ENCODE peak calls at places on chromosome 13, in seven cellular contexts. W is astrocyte, V is fibroblast of pulmonary artery, R is left ventricle myocardium inferior, Q is mucosa of descending colon, G is uterus, N is RWPE2. C is an unnamed sample.

GRCh38 chr13:25329706-25330105 is 28.3 kb downstream of the NUP58 start:
- DNase-seq in G (no peak), N (no peak), R (no peak), V (peak), W (peak), Q (no peak), C (no peak)

GRCh38 chr13:66519259-66519658 is 710.9 kb downstream of the PCDH9 start:
- DNase-seq in R (no peak), V (no peak), G (no peak), N (no peak), W (no peak), Q (no peak), C (no peak)

GRCh38 chr13:43153436-43154082 is 130.2 kb downstream of the DNAJC15 start:
- DNase-seq in N (peak), R (no peak), Q (no peak), G (no peak), V (peak), W (peak), C (no peak)

GRCh38 chr13:70623260-70623659 is 515.0 kb upstream of the KLHL1 start:
- DNase-seq in N (no peak), G (no peak), W (peak), Q (no peak), R (no peak), V (peak), C (no peak)

GRCh38 chr13:52832268-52832667 is 16.2 kb downstream of the PCDH8 start:
- DNase-seq in V (no peak), W (no peak), Q (no peak), G (no peak), N (no peak), R (no peak), C (no peak)

GRCh38 chr13:50519866-50520265 is 323.6 kb downstream of the DLEU7 start:
- DNase-seq in W (no peak), Q (no peak), G (no peak), R (no peak), V (peak), N (no peak), C (no peak)

GRCh38 chr13:82747948-82748347 is 1134.3 kb downstream of the SLITRK1 start:
- DNase-seq in G (no peak), W (peak), Q (no peak), N (no peak), V (peak), R (no peak), C (no peak)

GRCh38 chr13:100550433-100550832 is 38.2 kb downstream of the GGACT start:
- DNase-seq in N (no peak), G (peak), V (peak), R (peak), W (peak), Q (no peak), C (no peak)

GRCh38 chr13:21481359-21481758 is 22.3 kb upstream of the ZDHHC20 start:
- DNase-seq in W (no peak), G (no peak), V (no peak), R (no peak), Q (no peak), N (no peak), C (no peak)

GRCh38 chr13:34620073-34620858 is 321.8 kb upstream of the NBEA start:
- DNase-seq in V (no peak), W (no peak), R (no peak), G (no peak), Q (no peak), N (no peak), C (no peak)

GRCh38 chr13:31172535-31172934 is 10.8 kb upstream of the HSPH1 start:
- DNase-seq in Q (no peak), V (peak), G (no peak), N (no peak), R (no peak), W (peak), C (peak)

GRCh38 chr13:68719815-68720214 is 1387.8 kb upstream of the ATXN8OS start:
- DNase-seq in R (no peak), V (no peak), G (no peak), Q (no peak), N (no peak), W (no peak), C (no peak)

GRCh38 chr13:35228536-35228935 is 248.0 kb downstream of the MAB21L1 start:
- DNase-seq in W (peak), V (no peak), N (no peak), R (no peak), Q (no peak), G (no peak), C (no peak)

GRCh38 chr13:66859934-66860867 is 369.9 kb downstream of the PCDH9 start:
- DNase-seq in R (no peak), G (no peak), Q (no peak), V (no peak), N (no peak), W (no peak), C (no peak)

DNA sequence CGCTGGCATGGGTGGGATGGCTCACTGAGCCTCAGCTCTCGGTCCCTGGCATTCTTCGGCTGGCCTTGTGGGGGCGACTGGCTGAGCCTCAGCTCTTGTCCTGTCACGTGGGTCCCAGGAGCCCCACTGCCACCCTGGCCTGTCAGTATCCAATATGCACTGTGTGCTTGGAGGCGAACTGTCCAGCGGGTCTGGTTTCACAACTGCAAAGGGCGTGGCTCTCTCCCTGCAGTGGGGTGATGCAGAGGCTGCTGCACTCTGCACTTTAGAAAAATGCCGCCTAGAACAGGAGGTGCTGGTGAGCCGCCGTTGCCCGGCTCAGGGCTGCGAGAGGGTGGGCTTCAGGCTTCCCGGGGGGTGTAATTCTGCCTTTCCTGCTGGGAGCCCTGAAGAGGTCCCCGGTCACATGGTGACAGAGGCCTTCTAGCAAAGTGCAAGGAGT is 17.0 kb upstream of the TMEM255B start:
- DNase-seq in W (no peak), V (peak), N (no peak), R (no peak), Q (peak), G (no peak), C (no peak)
- TF ChIP-seq CTCF in W (peak), V (peak), N (peak), R (peak), Q (no peak), G (no peak), C (no peak)

GRCh38 chr13:98123176-98123575 is 19.7 kb upstream of the FARP1 start:
- DNase-seq in Q (no peak), V (no peak), W (no peak), R (no peak), G (no peak), N (no peak), C (no peak)
- TF ChIP-seq CTCF in Q (no peak), V (no peak), W (no peak), R (no peak), G (no peak), N (no peak), C (no peak)

GRCh38 chr13:47239025-47239424 is 342.2 kb upstream of the HTR2A start:
- DNase-seq in Q (no peak), N (no peak), R (no peak), G (no peak), W (no peak), V (no peak), C (no peak)

GRCh38 chr13:47237571-47237970 is 340.7 kb upstream of the HTR2A start:
- DNase-seq in N (no peak), V (no peak), G (no peak), R (no peak), Q (no peak), W (no peak), C (no peak)

DNA sequence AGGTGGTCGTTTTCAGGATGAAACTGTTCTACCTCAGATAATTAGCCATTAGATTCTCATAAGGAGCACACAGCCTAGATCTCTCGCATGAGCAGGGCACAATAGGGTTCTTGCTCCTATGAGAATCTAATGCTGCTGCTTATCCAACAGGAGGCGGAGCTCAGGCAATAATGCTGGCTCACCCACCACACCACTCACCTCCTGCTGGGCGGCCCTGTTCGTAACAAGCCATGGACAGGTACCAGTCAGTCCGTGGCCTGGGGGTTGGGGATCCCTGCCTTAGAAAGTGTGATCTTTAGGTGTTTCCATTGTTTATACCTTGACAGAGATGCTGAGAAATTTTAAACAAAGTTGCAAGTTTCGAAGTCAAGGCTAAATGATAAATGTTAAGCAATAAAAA is 344.6 kb upstream of the HTR2A start:
- DNase-seq in W (no peak), N (no peak), G (no peak), V (no peak), Q (no peak), R (no peak), C (no peak)
- TF ChIP-seq CTCF in W (no peak), N (no peak), G (no peak), V (no peak), Q (no peak), R (no peak), C (no peak)

DNA sequence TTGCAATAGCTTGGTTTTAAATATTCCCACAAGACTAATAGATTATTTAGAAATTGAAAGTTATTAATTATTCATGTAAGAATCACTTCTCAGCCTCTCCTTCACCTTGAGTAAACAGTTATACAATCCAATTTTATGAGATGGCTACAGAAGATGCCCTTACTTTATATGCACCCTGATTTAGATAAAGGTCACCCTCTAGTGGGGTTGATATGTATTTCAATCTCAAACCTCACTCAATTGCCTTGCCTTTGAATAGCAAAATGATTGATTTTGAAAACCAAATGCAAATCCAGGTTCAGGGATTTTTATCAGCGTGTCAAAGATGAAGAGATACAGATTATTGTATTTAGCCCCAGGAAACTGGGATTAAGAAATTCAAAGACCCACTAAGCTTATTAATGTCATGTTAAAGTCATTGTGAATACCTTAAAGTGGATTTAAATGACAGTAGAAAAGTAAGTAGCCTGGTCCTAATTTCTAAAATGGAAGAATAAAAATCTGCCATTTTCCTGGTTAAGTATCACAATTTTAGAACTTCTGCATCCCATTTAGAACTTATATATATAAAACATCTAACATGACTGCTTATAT is 305.1 kb downstream of the ITGBL1 start:
- DNase-seq in W (peak), G (no peak), N (no peak), Q (no peak), R (no peak), V (peak), C (peak)
- TF ChIP-seq CTCF in W (peak), G (peak), N (peak), Q (no peak), R (peak), V (peak), C (peak)

GRCh38 chr13:76886292-76887061 is at the start of gene KCTD12:
- DNase-seq in W (peak), V (peak), N (peak), G (peak), Q (peak), R (peak), C (no peak)
- TF ChIP-seq CTCF in W (no peak), V (no peak), N (peak), G (peak), Q (no peak), R (peak), C (peak)

DNA sequence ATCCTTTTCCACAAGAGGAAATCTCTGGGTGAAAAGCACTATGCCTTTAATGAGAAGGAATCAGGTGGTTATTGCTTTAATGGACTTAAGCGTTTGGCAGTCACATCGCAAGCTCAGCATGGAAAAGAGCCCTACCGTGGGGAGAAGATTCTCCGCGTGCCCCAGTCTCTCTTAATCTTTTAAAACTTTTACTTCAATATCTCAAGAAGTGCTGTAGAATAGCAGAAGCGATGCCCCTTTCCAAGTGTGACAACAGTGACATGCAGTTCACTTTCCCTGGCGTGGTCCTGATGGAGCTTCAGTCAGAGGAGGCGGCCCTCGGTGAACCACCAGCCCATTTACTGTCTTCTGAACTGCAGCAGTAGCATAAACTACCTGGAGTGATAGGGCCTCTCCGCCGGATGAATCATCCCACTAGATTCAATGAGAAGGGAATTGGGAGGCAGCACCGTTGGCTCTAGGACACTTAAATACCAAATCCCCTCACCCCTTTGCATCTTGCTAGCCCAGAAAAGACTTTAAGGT is 112.7 kb upstream of the GPR12 start:
- DNase-seq in R (no peak), V (no peak), N (no peak), W (no peak), Q (no peak), G (no peak), C (no peak)
- TF ChIP-seq CTCF in R (no peak), V (no peak), N (peak), W (no peak), Q (no peak), G (no peak), C (peak)

GRCh38 chr13:29596064-29596418 is 553 bp upstream of the SLC7A1 start:
- DNase-seq in R (no peak), G (no peak), N (no peak), W (no peak), Q (no peak), V (no peak), C (no peak)

GRCh38 chr13:29597246-29597645 is 1.8 kb upstream of the SLC7A1 start:
- DNase-seq in N (no peak), V (no peak), W (no peak), Q (no peak), R (no peak), G (no peak), C (no peak)

GRCh38 chr13:29594310-29594709 is 1.2 kb downstream of the SLC7A1 start:
- DNase-seq in R (no peak), W (peak), V (peak), N (no peak), G (peak), Q (no peak), C (peak)

GRCh38 chr13:29594710-29595379 is 643 bp downstream of the SLC7A1 start:
- DNase-seq in N (no peak), R (peak), V (peak), W (peak), Q (peak), G (peak), C (no peak)

GRCh38 chr13:29595380-29596063 is at the start of gene SLC7A1:
- DNase-seq in G (peak), R (peak), N (peak), V (peak), W (peak), Q (peak), C (no peak)
- TF ChIP-seq CTCF in G (no peak), R (no peak), N (no peak), V (no peak), W (no peak), Q (no peak), C (no peak)

DNA sequence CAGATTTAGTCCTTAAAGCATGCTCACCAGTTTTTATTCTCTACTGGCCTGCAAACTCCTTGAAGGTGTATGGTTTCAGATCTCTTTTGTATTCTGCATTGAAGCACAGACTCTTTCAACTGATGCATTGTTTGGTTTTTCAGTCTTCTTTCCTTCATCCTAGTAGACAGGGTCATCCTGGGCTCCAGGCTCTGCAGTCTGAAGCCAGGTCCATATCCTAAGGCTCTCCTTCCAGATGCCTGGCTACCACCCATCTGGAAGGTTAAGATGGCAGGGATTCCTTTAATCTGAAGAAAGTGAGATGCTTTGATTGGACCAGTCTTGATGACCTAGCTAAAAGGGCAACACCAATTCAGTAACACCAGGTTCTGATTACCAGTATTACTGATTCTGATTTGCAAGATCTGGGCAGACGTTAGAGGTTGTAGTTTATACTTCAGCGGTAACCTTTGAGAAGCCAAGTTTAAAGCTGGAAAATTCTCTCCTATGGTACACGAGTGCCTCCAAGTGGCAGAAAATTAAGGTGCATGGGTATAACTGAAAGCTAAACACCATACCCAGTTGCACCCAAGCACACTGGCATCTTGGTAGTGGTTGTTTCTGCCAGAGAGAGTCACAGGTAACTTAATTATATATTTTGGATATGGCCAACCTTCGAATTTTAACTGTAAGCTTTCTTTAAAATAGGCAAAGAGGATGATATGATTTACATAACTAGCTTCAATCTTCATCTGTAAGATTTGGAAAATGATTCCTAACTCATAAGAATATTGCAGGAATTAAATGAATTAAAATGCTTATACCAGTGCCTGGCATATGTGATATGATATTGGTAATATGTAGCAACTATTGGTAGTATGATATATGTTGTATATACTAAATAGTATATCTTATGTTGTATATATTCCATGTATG is 1651.9 kb upstream of the MIR17HG start:
- DNase-seq in W (peak), Q (no peak), V (peak), G (no peak), R (no peak), N (no peak), C (peak)
- TF ChIP-seq CTCF in W (peak), Q (no peak), V (peak), G (peak), R (peak), N (peak), C (peak)

GRCh38 chr13:78806457-78806856 is 147.5 kb upstream of the OBI1 start:
- DNase-seq in N (no peak), W (no peak), R (no peak), V (no peak), Q (no peak), G (no peak), C (no peak)
- TF ChIP-seq CTCF in N (peak), W (no peak), R (peak), V (peak), Q (no peak), G (no peak), C (no peak)

GRCh38 chr13:94967183-94968039 is 255.1 kb upstream of the SOX21 start:
- DNase-seq in G (no peak), Q (no peak), V (peak), W (no peak), R (no peak), N (no peak), C (no peak)
- TF ChIP-seq CTCF in G (no peak), Q (no peak), V (no peak), W (no peak), R (no peak), N (no peak), C (no peak)